ENCODE peak calls at places on chromosome X, in five cellular contexts. V is trophoblast cell; B is CD8-positive, alpha-beta memory T cell; X is CD8-positive, alpha-beta T cell; C is aorta. U is an unnamed sample.

GRCh38 chrX:94830717-94831116 is 1156.7 kb downstream of the FAM133A start:
- DNase-seq in X (no peak), B (no peak), V (no peak), C (no peak), U (no peak)

GRCh38 chrX:68830486-68831404 is 1.9 kb downstream of the EFNB1 start:
- DNase-seq in X (no peak), C (no peak), B (no peak), V (no peak), U (no peak)

GRCh38 chrX:120452131-120452530 is 17.0 kb downstream of the LAMP2 start:
- DNase-seq in C (no peak), X (no peak), V (peak; percentile 10), B (no peak), U (no peak)

GRCh38 chrX:37357436-37357835 is 8.3 kb downstream of the PRRG1 start:
- DNase-seq in C (no peak), B (no peak), X (no peak), V (no peak), U (no peak)

GRCh38 chrX:74446876-74447275 is 25.6 kb downstream of the SLC16A2 start:
- DNase-seq in C (no peak), B (no peak), X (no peak), V (no peak), U (no peak)

GRCh38 chrX:154411322-154411980 is at the start of gene TAFAZZIN:
- DNase-seq in V (peak; percentile 59), B (peak; percentile 75), X (peak; percentile 71), C (peak; percentile 85), U (peak; percentile 85)

GRCh38 chrX:63250253-63250868 is 100.8 kb downstream of the SPIN4 start:
- DNase-seq in X (peak; percentile 29), V (peak; percentile 83), B (peak; percentile 40), C (no peak), U (peak; percentile 57)

GRCh38 chrX:88990882-88991582 is 244.0 kb downstream of the CPXCR1 start:
- DNase-seq in V (no peak), C (no peak), X (no peak), B (no peak), U (no peak)

GRCh38 chrX:456925-457768 is 70.4 kb upstream of the PPP2R3B start:
- DNase-seq in C (no peak), B (no peak), V (no peak), X (no peak), U (no peak)

GRCh38 chrX:154441984-154442707 is 1.8 kb upstream of the FAM50A start:
- DNase-seq in V (no peak), B (no peak), C (no peak), X (no peak), U (no peak)

GRCh38 chrX:67759018-67759417 is 215.2 kb downstream of the AR start:
- DNase-seq in C (no peak), B (no peak), V (no peak), X (no peak), U (no peak)

GRCh38 chrX:9842541-9842940 is 56.3 kb downstream of the SHROOM2 start:
- DNase-seq in X (no peak), C (no peak), V (no peak), B (no peak), U (no peak)

GRCh38 chrX:4320436-4320947 is 607.0 kb upstream of the PRKX start:
- DNase-seq in V (peak; percentile 8), X (no peak), C (no peak), B (no peak), U (no peak)

GRCh38 chrX:101078716-101079115 is at the start of gene TMEM35A:
- DNase-seq in X (no peak), C (no peak), V (no peak), B (no peak), U (no peak)

GRCh38 chrX:67651437-67652142 is 107.8 kb downstream of the AR start:
- DNase-seq in C (no peak), V (no peak), B (no peak), X (no peak), U (no peak)

GRCh38 chrX:36978886-36979285 is 29.3 kb upstream of the FAM47C start:
- DNase-seq in B (no peak), C (no peak), V (peak; percentile 21), X (no peak), U (no peak)

GRCh38 chrX:39721570-39722279 is 376.0 kb downstream of the BCOR start:
- DNase-seq in B (no peak), C (no peak), V (no peak), X (no peak), U (no peak)

DNA sequence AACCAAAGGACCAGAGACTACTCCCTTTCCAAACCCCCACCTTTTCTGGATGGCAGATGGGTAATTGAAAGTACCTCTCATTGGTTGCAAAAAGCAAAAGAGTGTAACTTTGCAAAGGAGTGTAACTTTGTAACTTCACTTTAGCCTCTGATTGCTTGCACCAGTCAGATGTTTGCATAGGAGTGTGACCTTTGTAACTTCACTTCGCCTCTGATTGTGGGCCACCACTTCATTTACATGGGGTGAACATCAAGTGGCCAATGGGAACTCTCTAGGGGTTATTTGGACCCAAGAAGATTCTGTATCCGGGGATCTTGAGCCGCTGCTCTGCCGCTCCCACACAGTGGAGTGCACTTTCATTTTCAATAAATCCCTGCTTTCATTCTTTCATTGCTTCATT is 9.9 kb upstream of the SLC25A43 start:
- DNase-seq in C (no peak), X (no peak), B (no peak), V (no peak), U (no peak)
- H3K4me3 ChIP-seq in C (no peak overlapping the region), X (no peak overlapping the region), B (no peak overlapping the region), V (no peak overlapping the region), U (no peak overlapping the region)

DNA sequence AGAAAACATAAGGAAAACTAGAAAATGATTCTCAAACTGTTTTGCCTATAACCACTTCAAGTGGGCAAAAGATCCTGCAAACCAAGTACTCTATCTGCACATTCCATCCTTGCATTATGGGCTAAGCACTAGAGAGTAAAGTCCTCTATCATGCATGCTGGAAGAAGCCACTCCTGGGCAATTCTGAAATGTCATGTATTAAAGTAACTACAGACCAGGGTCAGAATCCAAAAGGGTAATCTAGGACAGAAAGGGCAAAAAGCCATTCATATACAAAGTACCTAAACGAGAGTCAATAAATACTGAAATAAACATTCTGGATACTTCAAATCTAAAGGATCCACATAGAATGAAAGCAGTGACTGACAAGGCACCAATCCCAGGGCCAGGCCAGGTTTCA is 1.1 kb downstream of the SNX12 start:
- DNase-seq in B (no peak), X (no peak), V (no peak), C (no peak), U (no peak)
- H3K27ac ChIP-seq in B (peak overlapping the region; percentile 82), X (peak overlapping the region; percentile 86), V (peak overlapping the region; percentile 83), C (no peak overlapping the region), U (peak overlapping the region; percentile 88)

DNA sequence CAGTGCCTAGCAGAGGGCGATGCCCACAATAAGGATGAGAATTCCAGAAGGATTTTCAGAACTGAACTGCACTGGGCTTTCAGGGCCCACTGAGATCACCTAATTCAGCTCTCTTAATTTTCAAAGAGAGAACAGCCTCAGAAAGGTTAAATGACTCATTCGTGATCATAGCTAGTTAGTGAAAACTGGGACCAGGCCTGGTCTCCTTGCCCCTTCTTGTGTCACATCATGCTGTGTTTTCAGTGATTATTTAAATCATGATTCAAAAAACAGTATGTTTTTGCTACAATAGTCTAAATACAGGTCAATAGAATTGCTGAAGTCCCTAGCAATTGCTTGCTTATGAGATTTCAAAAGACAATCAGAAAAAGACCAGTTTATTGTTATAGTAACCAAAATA is 136.4 kb upstream of the PLAC1 start:
- DNase-seq in C (no peak), X (no peak), B (no peak), V (no peak), U (no peak)
- H3K4me3 ChIP-seq in C (no peak overlapping the region), X (no peak overlapping the region), B (no peak overlapping the region), V (no peak overlapping the region), U (no peak overlapping the region)

DNA sequence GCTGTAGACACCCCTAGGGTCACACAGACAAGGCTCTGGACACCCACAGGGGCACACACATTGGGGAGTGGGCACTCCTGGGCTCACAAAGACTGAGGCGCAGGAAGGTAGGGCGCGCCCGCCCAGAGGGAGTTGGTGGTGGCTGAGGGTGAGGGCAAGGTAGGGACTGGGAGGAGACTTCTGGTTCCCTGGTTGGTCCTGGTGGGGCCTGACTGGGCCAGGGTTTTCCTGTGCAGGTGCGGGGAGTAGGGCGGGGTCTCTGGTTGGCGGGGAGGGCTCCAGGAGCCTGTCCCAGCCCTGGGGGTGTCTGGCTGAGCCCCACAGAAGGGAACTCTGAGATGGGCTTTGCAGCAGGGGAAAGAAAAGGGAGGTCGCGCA is 6.7 kb upstream of the WAS start:
- DNase-seq in B (peak; percentile 18), V (peak; percentile 18), C (no peak), X (peak; percentile 11), U (no peak)
- H3K27ac ChIP-seq in B (peak overlapping the region; percentile 74), V (peak overlapping the region; percentile 65), C (no peak overlapping the region), X (peak overlapping the region; percentile 86), U (peak overlapping the region; percentile 72)

GRCh38 chrX:115232933-115233496 is 881 bp downstream of the LRCH2 start:
- DNase-seq in B (no peak), C (no peak), V (no peak), X (no peak), U (no peak)
- H3K4me3 ChIP-seq in B (no peak overlapping the region), C (peak overlapping the region; percentile 72), V (peak overlapping the region; percentile 83), X (no peak overlapping the region), U (no peak overlapping the region)

GRCh38 chrX:48533165-48533564 is 6.3 kb upstream of the TBC1D25 start:
- DNase-seq in B (no peak), V (no peak), X (no peak), C (no peak), U (no peak)

GRCh38 chrX:48530736-48531135 is 8.8 kb upstream of the TBC1D25 start:
- DNase-seq in B (no peak), V (no peak), C (no peak), X (no peak), U (no peak)

GRCh38 chrX:48532201-48532600 is 7.3 kb upstream of the TBC1D25 start:
- DNase-seq in B (no peak), C (no peak), V (no peak), X (no peak), U (no peak)

GRCh38 chrX:48531359-48531954 is 8.1 kb upstream of the TBC1D25 start:
- DNase-seq in V (peak; percentile 62), B (no peak), X (no peak), C (no peak), U (no peak)
- H3K27ac ChIP-seq in V (no peak overlapping the region), B (peak overlapping the region; percentile 16), X (no peak overlapping the region), C (no peak overlapping the region), U (no peak overlapping the region)